ENCODE peak calls at places on chromosomes 5 and 9, in six cellular contexts. I is progenitor cell of endocrine pancreas; F is neural progenitor cell; T is MCF 10A; G is CD8-positive, alpha-beta T cell; Z is body of pancreas. S is an unnamed sample.

GRCh38 chr5:170333161-170333909 is 35.8 kb upstream of the LCP2 start:
- DNase-seq in I (no peak), F (peak), T (peak), G (peak), Z (no peak), S (no peak)

GRCh38 chr9:110050925-110051355 is 157.0 kb downstream of the C9orf152 start:
- DNase-seq in I (no peak), F (no peak), T (peak), G (no peak), Z (peak), S (no peak)

GRCh38 chr5:60447488-60447920 is 252.5 kb downstream of the DEPDC1B start:
- DNase-seq in I (no peak), F (no peak), T (no peak), G (no peak), Z (no peak), S (no peak)

GRCh38 chr5:132476853-132477729 is 13.5 kb downstream of the IRF1 start:
- DNase-seq in I (no peak), F (no peak), T (no peak), G (no peak), Z (peak), S (no peak)

GRCh38 chr5:8729437-8729836 is 816.4 kb downstream of the SEMA5A start:
- DNase-seq in I (no peak), F (no peak), T (no peak), G (no peak), Z (no peak), S (no peak)

GRCh38 chr5:113199122-113199905 is 222.7 kb downstream of the DCP2 start:
- DNase-seq in I (no peak), F (peak), T (peak), G (no peak), Z (no peak), S (no peak)

GRCh38 chr9:69141851-69142250 is 32.2 kb upstream of the TJP2 start:
- DNase-seq in I (no peak), F (no peak), T (no peak), G (no peak), Z (no peak), S (no peak)

GRCh38 chr5:33854733-33855151 is 37.0 kb downstream of the ADAMTS12 start:
- DNase-seq in I (no peak), F (peak), T (no peak), G (no peak), Z (no peak), S (no peak)

GRCh38 chr5:131357739-131358561 is 94.1 kb downstream of the CDC42SE2 start:
- DNase-seq in I (no peak), F (no peak), T (no peak), G (no peak), Z (no peak), S (no peak)

GRCh38 chr5:136053336-136054121 is 24.7 kb downstream of the TGFBI start:
- DNase-seq in I (no peak), F (no peak), T (peak), G (no peak), Z (peak), S (no peak)
- TF ChIP-seq CTCF in I (no peak), F (no peak), T (no peak), G (no peak), Z (no peak), S (no peak)

GRCh38 chr5:72140711-72141110 is 33.4 kb downstream of the MAP1B start:
- DNase-seq in I (no peak), F (no peak), T (no peak), G (no peak), Z (no peak), S (no peak)

GRCh38 chr5:72134226-72134625 is 27.0 kb downstream of the MAP1B start:
- DNase-seq in I (no peak), F (peak), T (no peak), G (no peak), Z (no peak), S (no peak)

GRCh38 chr5:72141440-72142271 is 34.4 kb downstream of the MAP1B start:
- DNase-seq in I (no peak), F (no peak), T (peak), G (no peak), Z (no peak), S (no peak)

GRCh38 chr5:72138943-72139467 is 31.7 kb downstream of the MAP1B start:
- DNase-seq in I (no peak), F (no peak), T (peak), G (no peak), Z (no peak), S (no peak)

DNA sequence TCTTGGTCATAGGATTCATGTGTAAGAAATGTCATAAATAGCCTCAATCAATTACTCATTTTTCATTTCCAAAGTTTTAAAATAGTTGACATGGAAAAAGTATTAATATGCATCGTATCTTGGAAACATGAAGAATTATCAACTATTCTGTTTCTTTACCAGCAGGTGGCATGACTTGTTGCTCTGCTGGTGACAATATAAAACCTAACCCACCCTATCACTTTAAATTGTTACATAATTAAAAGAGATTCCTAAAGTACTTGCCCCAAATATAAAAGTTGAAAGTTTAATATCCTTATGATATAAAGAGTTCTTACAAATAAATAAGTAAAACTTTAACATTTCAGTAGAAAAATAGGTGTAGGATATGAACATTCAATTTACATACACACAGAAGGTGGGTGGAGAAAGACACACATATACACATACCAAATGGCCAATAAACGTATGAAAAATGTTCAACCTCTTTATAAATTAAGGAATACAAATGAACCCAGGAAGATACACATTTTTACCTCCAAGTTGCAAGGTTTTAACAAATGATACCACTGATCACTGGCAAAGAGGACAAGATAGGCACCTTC is 30.6 kb downstream of the MAP1B start:
- DNase-seq in I (no peak), F (no peak), T (no peak), G (no peak), Z (no peak), S (no peak)
- TF ChIP-seq CTCF in I (peak), F (peak), T (peak), G (peak), Z (peak), S (no peak)

GRCh38 chr5:110625376-110625999 is 101.0 kb downstream of the TMEM232 start:
- DNase-seq in I (no peak), F (peak), T (peak), G (no peak), Z (no peak), S (no peak)
- TF ChIP-seq CTCF in I (peak), F (peak), T (no peak), G (peak), Z (peak), S (no peak)

DNA sequence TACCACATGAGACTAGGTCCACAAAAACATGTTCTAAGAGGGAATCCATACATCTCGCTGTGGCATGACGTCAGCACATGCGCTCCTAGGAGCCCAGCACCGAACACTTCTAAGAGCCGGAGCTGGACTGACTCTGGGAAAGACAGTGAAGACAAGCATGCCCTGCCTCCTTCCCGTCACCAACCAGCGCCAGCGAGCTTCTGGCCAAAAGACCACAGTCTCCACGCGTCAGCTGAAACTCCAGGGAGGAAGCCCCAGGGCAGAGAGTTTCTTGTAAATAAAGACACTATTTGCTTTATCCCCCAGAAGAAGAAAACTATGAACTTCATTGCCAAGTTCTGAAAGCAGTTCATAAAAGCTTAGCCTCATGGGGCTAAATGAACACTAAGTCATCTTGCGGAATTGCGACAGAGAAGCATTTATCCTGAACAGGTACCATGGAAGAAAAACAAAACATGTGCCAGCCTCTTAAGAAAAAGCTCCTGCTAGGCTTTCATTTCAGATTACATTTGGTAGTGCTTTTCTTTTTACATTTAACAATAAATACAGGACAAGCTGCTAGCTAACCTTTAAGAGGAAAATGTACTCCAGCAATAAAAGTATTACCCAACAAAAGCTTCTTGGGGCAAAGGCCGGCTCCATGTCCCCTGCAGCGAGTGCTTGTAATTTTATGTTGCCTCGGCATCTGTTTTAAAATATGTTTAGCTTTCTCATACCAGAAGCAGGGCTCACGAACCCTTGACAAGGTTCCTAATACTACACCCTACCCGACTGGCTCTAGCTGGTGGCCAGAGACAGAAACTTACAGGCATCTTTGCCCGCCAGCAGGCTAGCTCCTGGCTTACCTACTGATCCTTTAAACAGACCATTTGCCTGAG is 96.5 kb downstream of the PRRT1B start:
- DNase-seq in I (no peak), F (no peak), T (no peak), G (no peak), Z (no peak), S (no peak)
- TF ChIP-seq CTCF in I (no peak), F (no peak), T (no peak), G (no peak), Z (no peak), S (no peak)